ENCODE peak calls at places on chromosomes 7 and 10, in four cellular contexts. K is anterior cingulate cortex, Q is right atrium auricular region, N is testis. M is an unnamed sample.

GRCh38 chr7:117731455-117731854 is 141.8 kb downstream of the CTTNBP2 start:
- DNase-seq in K (peak), Q (no peak), N (no peak), M (no peak)

GRCh38 chr10:113454341-113455061 is 98.4 kb upstream of the HABP2 start:
- DNase-seq in K (peak), Q (peak), N (peak), M (peak)

GRCh38 chr7:82598958-82599357 is 155.4 kb upstream of the CACNA2D1 start:
- DNase-seq in K (no peak), Q (no peak), N (no peak), M (no peak)

GRCh38 chr7:2808891-2809660 is 35.0 kb downstream of the GNA12 start:
- DNase-seq in K (no peak), Q (no peak), N (no peak), M (no peak)

GRCh38 chr7:66913118-66914049 is 7.6 kb upstream of the TMEM248 start:
- DNase-seq in K (no peak), Q (no peak), N (no peak), M (no peak)

GRCh38 chr10:95517536-95518454 is 43.4 kb downstream of the SORBS1 start:
- DNase-seq in K (no peak), Q (no peak), N (no peak), M (no peak)

GRCh38 chr7:17021205-17021604 is 139.4 kb upstream of the AGR3 start:
- DNase-seq in K (no peak), Q (no peak), N (no peak), M (no peak)

GRCh38 chr10:15202639-15203038 is 34.1 kb upstream of the NMT2 start:
- DNase-seq in K (no peak), Q (no peak), N (no peak), M (no peak)

GRCh38 chr10:128150551-128150950 is 24.3 kb upstream of the MKI67 start:
- DNase-seq in K (no peak), Q (no peak), N (no peak), M (no peak)

GRCh38 chr7:57308631-57309408 is 141.2 kb upstream of the ZNF716 start:
- DNase-seq in K (no peak), Q (no peak), N (peak), M (no peak)

GRCh38 chr10:69043931-69044531 is 43.9 kb upstream of the SRGN start:
- DNase-seq in K (no peak), Q (no peak), N (no peak), M (no peak)

GRCh38 chr7:92685146-92686042 is 95.2 kb upstream of the FAM133B start:
- DNase-seq in K (no peak), Q (no peak), N (no peak), M (no peak)

GRCh38 chr10:114525368-114525949 is 121.2 kb upstream of the AFAP1L2 start:
- DNase-seq in K (no peak), Q (no peak), N (no peak), M (no peak)

GRCh38 chr10:129477051-129477450 is 10.0 kb downstream of the MGMT start:
- DNase-seq in K (no peak), Q (no peak), N (no peak), M (no peak)

GRCh38 chr7:105713488-105714465 is 132.5 kb upstream of the EFCAB10 start:
- DNase-seq in K (no peak), Q (no peak), N (no peak), M (no peak)

GRCh38 chr10:73163096-73163495 is 4.7 kb downstream of the ECD start:
- DNase-seq in K (no peak), Q (no peak), N (no peak), M (no peak)

GRCh38 chr7:29447828-29448227 is 115.8 kb upstream of the PRR15 start:
- DNase-seq in K (peak), Q (no peak), N (no peak), M (no peak)

GRCh38 chr10:73838827-73839226 is 27.4 kb upstream of the NDST2 start:
- DNase-seq in K (no peak), Q (no peak), N (no peak), M (no peak)

GRCh38 chr7:137791947-137792346 is 54.8 kb downstream of the DGKI start:
- DNase-seq in K (no peak), Q (no peak), N (no peak), M (no peak)

GRCh38 chr10:31526681-31527080 is 207.7 kb downstream of the ZEB1 start:
- DNase-seq in K (no peak), Q (no peak), N (no peak), M (no peak)

GRCh38 chr10:51879238-51879637 is 179.8 kb upstream of the CSTF2T start:
- DNase-seq in K (no peak), Q (peak), N (no peak), M (no peak)

GRCh38 chr7:33986951-33987948 is 81.9 kb downstream of the BMPER start:
- DNase-seq in K (peak), Q (no peak), N (no peak), M (no peak)

M was measured in C1 segment of cervical spinal cord.